ENCODE peak calls at places on chromosomes 11 and 22, in seven cellular contexts. Z, K, C, M, Y, S and Q are unnamed samples.

GRCh38 chr11:42598341-42598740 is 713.5 kb upstream of the API5 start:
- DNase-seq in K (no peak), S (no peak), C (no peak), Z (no peak), Y (no peak), M (no peak), Q (no peak)

GRCh38 chr22:26354707-26355106 is 74.4 kb upstream of the ASPHD2 start:
- DNase-seq in Z (no peak), K (no peak), S (no peak), Y (no peak), C (no peak), M (no peak), Q (no peak)

GRCh38 chr22:37930270-37930951 is 23.0 kb downstream of the C22orf23 start:
- DNase-seq in C (no peak), M (peak), Y (no peak), S (peak), Z (no peak), K (no peak), Q (peak)

GRCh38 chr11:68617925-68618809 is 66.2 kb upstream of the GAL start:
- DNase-seq in C (no peak), S (no peak), Y (no peak), M (no peak), K (no peak), Z (no peak), Q (no peak)

GRCh38 chr11:7890417-7891179 is 40.5 kb downstream of the OR10A6 start:
- DNase-seq in Y (no peak), M (no peak), S (no peak), C (no peak), K (no peak), Z (no peak), Q (no peak)

GRCh38 chr11:10990160-10990559 is 132.3 kb upstream of the ZBED5 start:
- DNase-seq in C (no peak), Y (no peak), S (no peak), M (no peak), K (no peak), Z (no peak), Q (no peak)

GRCh38 chr11:11391169-11391568 is 38.1 kb upstream of the CSNK2A3 start:
- DNase-seq in C (no peak), K (no peak), Y (no peak), M (no peak), Z (no peak), S (no peak), Q (no peak)

GRCh38 chr11:1387961-1388762 is 1.6 kb upstream of the BRSK2 start:
- DNase-seq in Z (no peak), K (no peak), Y (peak), C (peak), M (no peak), S (no peak), Q (no peak)

GRCh38 chr11:5090668-5091067 is 21.3 kb downstream of the OR52E1 start:
- DNase-seq in C (no peak), K (no peak), M (no peak), Y (no peak), Z (no peak), S (no peak), Q (no peak)

GRCh38 chr11:23865341-23865975 is 631.4 kb upstream of the LUZP2 start:
- DNase-seq in S (no peak), M (no peak), C (no peak), K (no peak), Z (no peak), Y (no peak), Q (no peak)

GRCh38 chr11:63915961-63916836 is 765 bp downstream of the RCOR2 start:
- DNase-seq in C (peak), M (peak), K (no peak), Y (peak), Z (no peak), S (peak), Q (peak)

GRCh38 chr11:82703796-82704195 is 29.9 kb downstream of the FAM181B start:
- DNase-seq in Y (no peak), K (no peak), M (no peak), C (no peak), S (no peak), Z (no peak), Q (peak)

GRCh38 chr11:1384206-1384965 is 5.3 kb upstream of the BRSK2 start:
- DNase-seq in C (no peak), K (no peak), Z (peak), S (no peak), Y (no peak), M (no peak), Q (no peak)

GRCh38 chr11:59573216-59573615 is 42.4 kb downstream of the OSBP start:
- DNase-seq in K (no peak), M (no peak), Y (no peak), C (no peak), Z (no peak), S (no peak), Q (no peak)

GRCh38 chr11:134712228-134713145 is 300.4 kb upstream of the B3GAT1 start:
- DNase-seq in Y (no peak), K (no peak), S (peak), Z (no peak), M (no peak), C (no peak), Q (no peak)

GRCh38 chr11:111913997-111914396 is 1.5 kb downstream of the HSPB2 start:
- DNase-seq in C (peak), M (no peak), Y (no peak), K (no peak), S (no peak), Z (no peak), Q (peak)

GRCh38 chr22:43476341-43476740 is 64.5 kb downstream of the MPPED1 start:
- DNase-seq in S (no peak), M (no peak), C (peak), Z (no peak), K (no peak), Y (no peak), Q (no peak)

GRCh38 chr11:126072821-126073594 is 10.3 kb upstream of the CDON start:
- DNase-seq in K (no peak), Z (no peak), S (no peak), Y (no peak), M (no peak), C (no peak), Q (no peak)

GRCh38 chr11:16749666-16750065 is 11.2 kb downstream of the C11orf58 start:
- DNase-seq in S (no peak), M (no peak), Z (no peak), C (no peak), K (no peak), Y (no peak), Q (no peak)

GRCh38 chr22:27952091-27952490 is 33.0 kb upstream of the PITPNB start:
- DNase-seq in Y (no peak), Z (no peak), S (no peak), C (no peak), K (no peak), M (no peak), Q (no peak)

GRCh38 chr11:77082838-77083552 is 16.2 kb downstream of the CAPN5 start:
- DNase-seq in Z (no peak), M (peak), K (no peak), C (no peak), Y (no peak), S (no peak), Q (no peak)

GRCh38 chr11:32935462-32936029 is 42.9 kb downstream of the QSER1 start:
- DNase-seq in M (no peak), S (no peak), K (no peak), Z (no peak), Y (no peak), C (no peak), Q (no peak)

GRCh38 chr22:49624421-49625177 is 203.1 kb downstream of the BRD1 start:
- DNase-seq in M (no peak), C (no peak), K (no peak), S (no peak), Z (no peak), Y (no peak), Q (no peak)

GRCh38 chr11:104995001-104995408 is 26.6 kb upstream of the CASP4 start:
- DNase-seq in Y (no peak), K (no peak), Z (no peak), S (no peak), M (no peak), C (peak), Q (no peak)

GRCh38 chr11:27281740-27282139 is 81.3 kb downstream of the CCDC34 start:
- DNase-seq in M (no peak), K (no peak), C (peak), S (no peak), Y (no peak), Z (peak), Q (no peak)

GRCh38 chr11:109085708-109086373 is 336.1 kb upstream of the C11orf87 start:
- DNase-seq in S (no peak), C (no peak), Y (no peak), M (no peak), K (no peak), Z (no peak), Q (no peak)

GRCh38 chr11:63583288-63583687 is 20.1 kb upstream of the PLAAT2 start:
- DNase-seq in K (no peak), Z (no peak), S (no peak), Y (no peak), C (peak), M (no peak), Q (no peak)

GRCh38 chr11:89491141-89491690 is at the start of gene NOX4:
- DNase-seq in K (no peak), S (no peak), Y (peak), C (no peak), M (peak), Z (no peak), Q (no peak)

GRCh38 chr22:47032956-47033647 is 270.7 kb downstream of the TBC1D22A start:
- DNase-seq in K (no peak), Z (no peak), C (no peak), Y (no peak), S (no peak), M (no peak), Q (no peak)

GRCh38 chr11:77074626-77075221 is 8.0 kb downstream of the CAPN5 start:
- DNase-seq in S (no peak), C (no peak), M (no peak), Y (no peak), K (no peak), Z (no peak), Q (peak)

GRCh38 chr11:34653851-34654490 is 33.1 kb downstream of the EHF start:
- DNase-seq in S (no peak), Y (no peak), Z (no peak), M (no peak), C (peak), K (peak), Q (peak)

GRCh38 chr11:104897891-104898684 is at the start of gene CASP12:
- DNase-seq in Y (no peak), S (no peak), C (no peak), Z (no peak), M (no peak), K (no peak), Q (no peak)

GRCh38 chr11:34625576-34625975 is 4.7 kb downstream of the EHF start:
- DNase-seq in Y (no peak), C (no peak), M (no peak), Z (no peak), K (no peak), S (no peak), Q (no peak)

GRCh38 chr11:103035656-103036434 is 56.1 kb downstream of the DCUN1D5 start:
- DNase-seq in Z (peak), C (peak), S (peak), M (peak), K (peak), Y (no peak), Q (peak)

GRCh38 chr11:12680246-12680939 is 6.2 kb downstream of the TEAD1 start:
- DNase-seq in K (no peak), Z (no peak), S (peak), Y (peak), M (peak), C (peak), Q (peak)

GRCh38 chr11:14082338-14082737 is 119.8 kb downstream of the SPON1 start:
- DNase-seq in S (no peak), M (no peak), Y (no peak), C (no peak), Z (no peak), K (no peak), Q (no peak)
- TF ChIP-seq JUND in S (no peak), M (no peak), Y (no peak), C (no peak), Z (no peak), K (peak), Q (no peak)

GRCh38 chr22:20397498-20397897 is 3.5 kb downstream of the ZNF74 start:
- DNase-seq in M (no peak), Y (no peak), S (no peak), C (no peak), Z (no peak), K (no peak), Q (no peak)
- TF ChIP-seq JUND in M (no peak), Y (no peak), S (no peak), C (no peak), Z (no peak), K (no peak), Q (no peak)

DNA sequence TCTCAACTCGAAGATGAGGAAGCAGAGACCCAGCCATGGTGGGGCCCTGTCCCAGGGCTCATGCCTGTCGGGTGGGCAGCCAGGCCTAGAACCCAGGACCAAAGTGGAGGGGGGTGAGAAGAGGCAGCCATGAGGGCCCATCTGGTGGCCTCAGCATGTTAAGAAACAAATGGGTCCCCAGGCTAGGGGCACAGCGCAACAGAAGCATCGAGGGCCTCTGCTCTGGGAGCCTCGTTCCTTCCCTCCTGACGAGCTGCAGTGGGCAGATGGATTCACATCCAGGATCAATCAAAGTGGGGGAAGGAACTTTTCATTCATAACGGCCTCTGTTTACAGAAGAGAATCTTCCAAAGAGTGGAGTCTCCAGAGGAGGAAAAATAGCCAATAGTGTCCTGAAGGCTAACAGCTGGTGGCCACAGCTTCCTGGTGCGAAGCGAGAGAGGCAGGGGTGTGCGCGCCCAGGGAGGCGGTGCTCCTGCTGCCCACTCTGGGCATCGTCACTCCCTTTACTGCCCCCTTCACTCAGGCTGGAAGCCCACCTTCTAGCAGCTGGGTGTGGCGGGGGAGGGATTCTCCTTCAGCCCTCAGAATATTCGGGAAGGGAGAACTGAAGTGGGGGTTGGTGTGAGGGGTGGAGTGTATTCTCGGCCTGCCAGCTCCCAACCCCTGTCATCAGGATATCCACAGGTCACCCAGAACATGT is 4.3 kb downstream of the CBX7 start:
- DNase-seq in C (no peak), Z (no peak), S (no peak), K (no peak), M (no peak), Y (no peak), Q (no peak)
- TF ChIP-seq JUND in C (no peak), Z (no peak), S (no peak), K (no peak), M (no peak), Y (no peak), Q (no peak)

DNA sequence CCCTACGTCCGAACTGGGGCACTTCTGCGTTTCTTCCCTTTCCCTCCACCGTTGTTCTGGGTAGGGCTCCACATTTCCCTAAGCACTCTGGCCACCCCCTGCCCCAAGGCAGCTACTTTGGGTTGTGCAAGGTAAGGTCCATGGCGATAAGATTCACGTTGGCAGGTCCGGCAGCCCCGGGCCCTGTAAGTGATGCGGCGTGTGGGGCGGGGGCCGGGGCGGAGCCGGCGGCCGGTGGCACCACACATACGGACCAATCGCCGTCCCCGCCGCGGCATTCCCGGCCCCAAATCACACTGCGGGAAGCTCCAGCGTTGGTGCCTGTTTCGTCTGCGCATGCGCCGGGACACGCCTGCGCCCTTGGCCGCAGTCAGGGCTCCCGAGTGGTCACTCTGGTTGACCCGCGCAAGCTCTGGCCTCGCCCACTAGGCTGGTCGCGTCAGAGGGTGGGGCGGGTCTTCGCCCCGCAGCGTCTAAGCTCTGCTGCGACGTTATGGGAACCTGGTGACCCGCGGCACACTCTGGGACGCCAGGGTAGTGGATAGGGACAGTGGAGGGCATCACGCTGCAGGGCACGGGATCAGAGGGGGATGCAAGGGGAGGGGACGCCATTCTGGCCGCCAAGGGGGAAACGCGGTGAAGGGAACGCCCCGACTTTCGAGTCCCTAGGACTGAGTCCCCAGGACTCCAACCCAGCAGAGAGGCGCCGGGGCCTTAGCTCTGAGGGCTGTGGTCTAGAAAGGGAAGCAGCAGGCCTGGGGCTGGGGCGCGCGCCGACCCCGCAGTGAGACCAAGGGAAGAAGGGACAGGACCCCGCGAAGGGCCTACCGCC is 1.6 kb downstream of the FADS1 start:
- DNase-seq in Y (peak), Z (peak), M (peak), C (peak), K (peak), S (peak), Q (peak)
- TF ChIP-seq JUND in Y (no peak), Z (no peak), M (no peak), C (no peak), K (no peak), S (peak), Q (no peak)

DNA sequence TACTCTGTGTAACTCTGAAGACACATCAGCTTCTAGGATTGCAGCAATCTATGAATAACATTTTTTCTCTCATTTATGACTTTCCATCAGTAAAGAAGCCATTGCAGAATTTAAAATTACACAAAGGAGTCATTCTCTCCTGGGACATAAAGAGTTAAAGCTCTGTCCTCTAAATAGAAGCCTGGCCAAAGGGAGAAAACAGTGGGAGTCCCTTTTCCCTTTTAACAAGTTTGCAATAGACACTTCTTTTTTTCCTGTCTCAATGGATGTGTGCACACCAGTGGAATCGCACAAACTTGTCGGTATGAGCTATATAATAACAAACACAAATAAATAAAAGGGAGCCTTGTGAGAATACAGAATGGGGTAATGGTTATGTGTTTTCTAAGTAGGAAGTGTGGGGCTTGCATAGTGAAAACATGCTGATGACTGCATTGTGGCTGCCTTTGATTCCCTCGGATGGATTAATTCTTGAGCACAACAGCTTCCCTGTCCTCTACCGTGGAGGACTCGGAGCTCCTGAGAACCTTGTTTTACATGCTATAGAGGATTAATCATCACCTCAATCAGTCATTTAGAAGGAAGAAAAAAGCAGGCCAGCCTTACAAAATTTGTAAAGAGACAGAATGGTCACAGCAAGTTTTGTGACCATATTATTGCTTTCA is 131.9 kb downstream of the WNT7B start:
- DNase-seq in S (no peak), C (no peak), M (no peak), Y (no peak), K (no peak), Z (no peak), Q (no peak)
- TF ChIP-seq JUND in S (no peak), C (no peak), M (no peak), Y (no peak), K (no peak), Z (no peak), Q (no peak)

DNA sequence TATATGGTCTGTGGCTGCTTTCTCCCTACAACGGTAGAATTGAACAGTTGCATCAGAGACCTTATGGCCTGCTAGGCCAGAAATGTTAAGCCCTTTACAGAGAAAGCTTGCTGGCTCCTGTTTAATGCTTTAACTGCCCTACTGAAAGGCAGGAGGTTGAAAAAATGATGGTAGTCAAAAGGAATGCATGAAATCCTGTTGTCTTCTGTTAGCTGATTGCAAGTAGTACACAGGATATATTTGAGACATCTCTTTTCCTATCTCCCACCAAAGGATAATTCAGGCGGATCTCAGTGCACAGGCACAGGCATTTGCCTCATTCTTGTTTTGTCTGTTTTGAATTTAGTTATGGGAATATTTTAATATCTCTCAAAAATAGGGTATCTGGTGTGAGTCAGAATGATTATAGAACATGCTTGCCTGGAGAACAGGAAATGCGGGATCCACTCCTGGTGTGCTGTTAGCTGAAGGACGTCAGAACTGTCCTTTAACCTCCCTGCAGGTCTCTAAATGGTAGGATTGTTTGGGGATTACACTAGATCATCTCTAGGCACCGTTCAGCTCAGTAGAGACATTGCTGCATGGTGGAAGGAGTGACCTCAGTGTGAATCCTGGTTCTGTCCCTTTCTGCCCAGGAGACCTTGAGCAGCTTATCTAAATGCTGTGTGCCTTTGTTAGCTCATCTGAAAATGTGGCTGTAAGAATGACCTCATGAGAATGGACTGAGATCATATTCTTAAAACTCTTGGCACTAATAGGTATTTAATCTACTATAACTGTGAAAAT is 49.5 kb downstream of the PACS1 start:
- DNase-seq in S (no peak), Z (no peak), C (peak), K (peak), Y (no peak), M (peak), Q (no peak)
- TF ChIP-seq JUND in S (no peak), Z (no peak), C (no peak), K (no peak), Y (no peak), M (peak), Q (no peak)

GRCh38 chr11:45158210-45158644 is 11.8 kb downstream of the PRDM11 start:
- DNase-seq in Z (no peak), K (no peak), M (peak), Y (no peak), S (peak), C (peak), Q (no peak)
- TF ChIP-seq JUND in Z (no peak), K (no peak), M (no peak), Y (no peak), S (no peak), C (no peak), Q (no peak)